ENCODE peak calls at places on chromosomes 13 and 19, in nine cellular contexts. C, D, Z, A, B, Y, N, L and S are unnamed samples.

GRCh38 chr13:73765651-73766384 is 368.4 kb downstream of the KLF12 start:
- DNase-seq in C (peak), D (peak), Z (peak), A (peak), B (peak), Y (peak), N (no peak), L (peak), S (no peak)

GRCh38 chr13:97967948-97968347 is 14.5 kb downstream of the IPO5 start:
- DNase-seq in C (no peak), D (peak), Z (no peak), A (no peak), B (no peak), Y (no peak), N (no peak), L (peak), S (no peak)

GRCh38 chr19:34519602-34520001 is 38.0 kb downstream of the WTIP start:
- DNase-seq in C (no peak), D (no peak), Z (no peak), A (no peak), B (no peak), Y (no peak), N (no peak), L (no peak), S (no peak)

GRCh38 chr19:31268751-31269150 is 80.5 kb downstream of the TSHZ3 start:
- DNase-seq in C (no peak), D (no peak), Z (no peak), A (no peak), B (no peak), Y (no peak), N (no peak), L (no peak), S (no peak)

GRCh38 chr19:18913466-18913865 is 5.7 kb downstream of the COPE start:
- DNase-seq in C (no peak), D (no peak), Z (no peak), A (no peak), B (no peak), Y (no peak), N (no peak), L (no peak), S (no peak)

GRCh38 chr19:55027472-55028337 is 10.4 kb downstream of the GP6 start:
- DNase-seq in C (no peak), D (peak), Z (no peak), A (no peak), B (no peak), Y (no peak), N (peak), L (peak), S (no peak)

GRCh38 chr19:36939153-36939552 is 23.0 kb downstream of the ZNF568 start:
- DNase-seq in C (no peak), D (peak), Z (no peak), A (no peak), B (no peak), Y (no peak), N (no peak), L (no peak), S (peak)

GRCh38 chr13:82606008-82606407 is 1276.3 kb downstream of the SLITRK1 start:
- DNase-seq in C (no peak), D (no peak), Z (no peak), A (no peak), B (no peak), Y (no peak), N (no peak), L (no peak), S (no peak)

GRCh38 chr19:46753420-46754155 is 7.3 kb upstream of the STRN4 start:
- DNase-seq in C (peak), D (peak), Z (no peak), A (peak), B (peak), Y (peak), N (peak), L (peak), S (peak)

GRCh38 chr19:45051929-45052579 is 13.2 kb downstream of the CLASRP start:
- DNase-seq in C (no peak), D (no peak), Z (no peak), A (no peak), B (no peak), Y (no peak), N (no peak), L (no peak), S (no peak)

GRCh38 chr13:46728777-46729176 is 68.2 kb downstream of the ESD start:
- DNase-seq in C (no peak), D (peak), Z (no peak), A (peak), B (no peak), Y (no peak), N (peak), L (no peak), S (peak)

GRCh38 chr13:110354715-110355473 is 47.8 kb downstream of the COL4A2 start:
- DNase-seq in C (no peak), D (no peak), Z (no peak), A (no peak), B (no peak), Y (no peak), N (no peak), L (no peak), S (no peak)

GRCh38 chr19:44570603-44570983 is 41.1 kb upstream of the CEACAM20 start:
- DNase-seq in C (no peak), D (no peak), Z (no peak), A (no peak), B (no peak), Y (no peak), N (no peak), L (no peak), S (no peak)

GRCh38 chr13:39016789-39017188 is 21.1 kb downstream of the PROSER1 start:
- DNase-seq in C (no peak), D (peak), Z (no peak), A (peak), B (peak), Y (no peak), N (peak), L (peak), S (peak)

GRCh38 chr19:22604571-22605274 is 29.4 kb upstream of the ZNF492 start:
- DNase-seq in C (no peak), D (no peak), Z (no peak), A (no peak), B (no peak), Y (no peak), N (no peak), L (no peak), S (no peak)

GRCh38 chr13:98239156-98240076 is 62.3 kb upstream of the RNF113B start:
- DNase-seq in C (no peak), D (no peak), Z (peak), A (no peak), B (no peak), Y (no peak), N (no peak), L (no peak), S (no peak)

GRCh38 chr13:90238433-90238832 is 1109.1 kb upstream of the MIR17HG start:
- DNase-seq in C (no peak), D (no peak), Z (no peak), A (no peak), B (no peak), Y (no peak), N (peak), L (peak), S (peak)

GRCh38 chr19:56810260-56810659 is 30.3 kb downstream of the PEG3 start:
- DNase-seq in C (no peak), D (no peak), Z (no peak), A (no peak), B (no peak), Y (no peak), N (no peak), L (no peak), S (no peak)

GRCh38 chr19:41734585-41734984 is 20.7 kb upstream of the CEACAM6 start:
- DNase-seq in C (no peak), D (no peak), Z (peak), A (no peak), B (no peak), Y (peak), N (peak), L (no peak), S (no peak)

GRCh38 chr13:50080158-50080855 is 65.1 kb downstream of the KCNRG start:
- DNase-seq in C (peak), D (peak), Z (no peak), A (peak), B (peak), Y (no peak), N (no peak), L (peak), S (peak)

GRCh38 chr13:94454334-94454733 is 25.1 kb downstream of the DCT start:
- DNase-seq in C (no peak), D (no peak), Z (no peak), A (no peak), B (no peak), Y (no peak), N (no peak), L (no peak), S (no peak)

GRCh38 chr13:83780201-83780600 is 102.1 kb downstream of the SLITRK1 start:
- DNase-seq in C (no peak), D (peak), Z (no peak), A (no peak), B (peak), Y (no peak), N (peak), L (no peak), S (peak)

GRCh38 chr19:54517483-54517882 is 14.9 kb downstream of the LAIR2 start:
- DNase-seq in C (peak), D (peak), Z (no peak), A (peak), B (peak), Y (peak), N (peak), L (peak), S (peak)

GRCh38 chr13:43016226-43016625 is 7.2 kb upstream of the DNAJC15 start:
- DNase-seq in C (no peak), D (no peak), Z (no peak), A (no peak), B (no peak), Y (no peak), N (no peak), L (no peak), S (no peak)

GRCh38 chr19:33671211-33671610 is 49.5 kb downstream of the CHST8 start:
- DNase-seq in C (no peak), D (no peak), Z (no peak), A (no peak), B (no peak), Y (no peak), N (no peak), L (no peak), S (no peak)

GRCh38 chr19:35027851-35028599 is 2.2 kb upstream of the SCN1B start:
- DNase-seq in C (no peak), D (peak), Z (no peak), A (no peak), B (no peak), Y (peak), N (peak), L (no peak), S (peak)

GRCh38 chr19:43311706-43312105 is 41.8 kb upstream of the CD177 start:
- DNase-seq in C (no peak), D (no peak), Z (no peak), A (no peak), B (no peak), Y (no peak), N (no peak), L (peak), S (peak)

GRCh38 chr13:46342538-46342937 is 44.5 kb downstream of the RUBCNL start:
- DNase-seq in C (no peak), D (no peak), Z (no peak), A (no peak), B (no peak), Y (no peak), N (no peak), L (no peak), S (no peak)

GRCh38 chr19:45577111-45577905 is 7.3 kb downstream of the OPA3 start:
- DNase-seq in C (no peak), D (peak), Z (no peak), A (no peak), B (no peak), Y (peak), N (peak), L (peak), S (peak)